ENCODE peak calls at places on chromosomes 6 and 20, in nine cellular contexts. One of them, this sample, is unnamed.

GRCh38 chr6:88605271-88605670 is 358.1 kb downstream of the RNGTT start:
- DNase-seq in lower lobe of right lung: no peak
- DNase-seq in adrenal gland: no peak
- DNase-seq in cardiac muscle cell: no peak
- DNase-seq in spleen: no peak
- DNase-seq in astrocyte: no peak
- DNase-seq in brain microvascular endothelial cell: no peak
- DNase-seq in left ventricle myocardium inferior: no peak
- DNase-seq in PC-3: no peak
- DNase-seq in this sample: no peak

GRCh38 chr6:163708459-163708858 is 293.9 kb downstream of the QKI start:
- DNase-seq in lower lobe of right lung: no peak
- DNase-seq in adrenal gland: no peak
- DNase-seq in cardiac muscle cell: no peak
- DNase-seq in spleen: no peak
- DNase-seq in astrocyte: no peak
- DNase-seq in brain microvascular endothelial cell: no peak
- DNase-seq in left ventricle myocardium inferior: peak; percentile 37
- DNase-seq in PC-3: no peak
- DNase-seq in this sample: no peak

GRCh38 chr6:165891320-165891719 is 228.3 kb upstream of the PDE10A start:
- DNase-seq in lower lobe of right lung: no peak
- DNase-seq in adrenal gland: no peak
- DNase-seq in cardiac muscle cell: no peak
- DNase-seq in spleen: no peak
- DNase-seq in astrocyte: no peak
- DNase-seq in brain microvascular endothelial cell: no peak
- DNase-seq in left ventricle myocardium inferior: no peak
- DNase-seq in PC-3: no peak
- DNase-seq in this sample: no peak

GRCh38 chr6:39062014-39062740 is 13.6 kb downstream of the GLP1R start:
- DNase-seq in lower lobe of right lung: no peak
- DNase-seq in adrenal gland: no peak
- DNase-seq in cardiac muscle cell: no peak
- DNase-seq in spleen: no peak
- DNase-seq in astrocyte: no peak
- DNase-seq in brain microvascular endothelial cell: no peak
- DNase-seq in left ventricle myocardium inferior: peak; percentile 38
- DNase-seq in PC-3: no peak
- DNase-seq in this sample: no peak

GRCh38 chr20:57205625-57206219 is 60.7 kb downstream of the BMP7 start:
- DNase-seq in lower lobe of right lung: no peak
- DNase-seq in adrenal gland: no peak
- DNase-seq in cardiac muscle cell: peak; percentile 21
- DNase-seq in spleen: no peak
- DNase-seq in astrocyte: peak; percentile 91
- DNase-seq in brain microvascular endothelial cell: peak; percentile 47
- DNase-seq in left ventricle myocardium inferior: no peak
- DNase-seq in PC-3: peak; percentile 95
- DNase-seq in this sample: no peak

GRCh38 chr6:15351631-15352030 is 105.8 kb downstream of the JARID2 start:
- DNase-seq in lower lobe of right lung: no peak
- DNase-seq in adrenal gland: peak; percentile 67
- DNase-seq in cardiac muscle cell: peak; percentile 86
- DNase-seq in spleen: no peak
- DNase-seq in astrocyte: peak; percentile 89
- DNase-seq in brain microvascular endothelial cell: peak; percentile 63
- DNase-seq in left ventricle myocardium inferior: peak; percentile 37
- DNase-seq in PC-3: peak; percentile 79
- DNase-seq in this sample: no peak

GRCh38 chr6:51472745-51473483 is 614.5 kb downstream of the PKHD1 start:
- DNase-seq in lower lobe of right lung: no peak
- DNase-seq in adrenal gland: no peak
- DNase-seq in cardiac muscle cell: no peak
- DNase-seq in spleen: no peak
- DNase-seq in astrocyte: no peak
- DNase-seq in brain microvascular endothelial cell: no peak
- DNase-seq in left ventricle myocardium inferior: no peak
- DNase-seq in PC-3: peak; percentile 95
- DNase-seq in this sample: no peak

GRCh38 chr6:89734526-89734925 is 85.1 kb downstream of the MDN1 start:
- DNase-seq in lower lobe of right lung: no peak
- DNase-seq in adrenal gland: no peak
- DNase-seq in cardiac muscle cell: no peak
- DNase-seq in spleen: no peak
- DNase-seq in astrocyte: peak; percentile 10
- DNase-seq in brain microvascular endothelial cell: peak; percentile 9
- DNase-seq in left ventricle myocardium inferior: no peak
- DNase-seq in PC-3: no peak
- DNase-seq in this sample: no peak

GRCh38 chr6:129748212-129748900 is 38.4 kb upstream of the ARHGAP18 start:
- DNase-seq in lower lobe of right lung: no peak
- DNase-seq in adrenal gland: peak; percentile 64
- DNase-seq in cardiac muscle cell: peak; percentile 65
- DNase-seq in spleen: peak; percentile 66
- DNase-seq in astrocyte: peak; percentile 30
- DNase-seq in brain microvascular endothelial cell: peak; percentile 47
- DNase-seq in left ventricle myocardium inferior: no peak
- DNase-seq in PC-3: peak; percentile 70
- DNase-seq in this sample: peak; percentile 85

GRCh38 chr6:28988536-28989415 is 16.3 kb downstream of the ZNF311 start:
- DNase-seq in lower lobe of right lung: peak; percentile 79
- DNase-seq in adrenal gland: peak; percentile 36
- DNase-seq in cardiac muscle cell: peak; percentile 86
- DNase-seq in spleen: peak; percentile 87
- DNase-seq in astrocyte: peak; percentile 38
- DNase-seq in brain microvascular endothelial cell: peak; percentile 66
- DNase-seq in left ventricle myocardium inferior: peak; percentile 36
- DNase-seq in PC-3: no peak
- DNase-seq in this sample: peak; percentile 50

GRCh38 chr6:154478021-154478651 is 32.3 kb downstream of the CNKSR3 start:
- DNase-seq in lower lobe of right lung: peak; percentile 79
- DNase-seq in adrenal gland: no peak
- DNase-seq in cardiac muscle cell: no peak
- DNase-seq in spleen: peak; percentile 63
- DNase-seq in astrocyte: no peak
- DNase-seq in brain microvascular endothelial cell: no peak
- DNase-seq in left ventricle myocardium inferior: no peak
- DNase-seq in PC-3: no peak
- DNase-seq in this sample: no peak

GRCh38 chr20:51969191-51969590 is 166.9 kb upstream of the SALL4 start:
- DNase-seq in lower lobe of right lung: no peak
- DNase-seq in adrenal gland: peak; percentile 27
- DNase-seq in cardiac muscle cell: no peak
- DNase-seq in spleen: no peak
- DNase-seq in astrocyte: no peak
- DNase-seq in brain microvascular endothelial cell: no peak
- DNase-seq in left ventricle myocardium inferior: no peak
- DNase-seq in PC-3: no peak
- DNase-seq in this sample: no peak

GRCh38 chr6:156618600-156619205 is 158.5 kb upstream of the ARID1B start:
- DNase-seq in lower lobe of right lung: no peak
- DNase-seq in adrenal gland: no peak
- DNase-seq in cardiac muscle cell: no peak
- DNase-seq in spleen: no peak
- DNase-seq in astrocyte: no peak
- DNase-seq in brain microvascular endothelial cell: no peak
- DNase-seq in left ventricle myocardium inferior: no peak
- DNase-seq in PC-3: no peak
- DNase-seq in this sample: no peak

GRCh38 chr6:143007626-143008025 is 53.1 kb upstream of the AIG1 start:
- DNase-seq in lower lobe of right lung: no peak
- DNase-seq in adrenal gland: no peak
- DNase-seq in cardiac muscle cell: peak; percentile 29
- DNase-seq in spleen: no peak
- DNase-seq in astrocyte: no peak
- DNase-seq in brain microvascular endothelial cell: no peak
- DNase-seq in left ventricle myocardium inferior: no peak
- DNase-seq in PC-3: no peak
- DNase-seq in this sample: no peak

GRCh38 chr20:16647875-16648597 is 74.8 kb upstream of the KIF16B start:
- DNase-seq in lower lobe of right lung: no peak
- DNase-seq in adrenal gland: no peak
- DNase-seq in cardiac muscle cell: no peak
- DNase-seq in spleen: no peak
- DNase-seq in astrocyte: no peak
- DNase-seq in brain microvascular endothelial cell: no peak
- DNase-seq in left ventricle myocardium inferior: no peak
- DNase-seq in PC-3: no peak
- DNase-seq in this sample: no peak

GRCh38 chr20:63411151-63411897 is 50.2 kb upstream of the CHRNA4 start:
- DNase-seq in lower lobe of right lung: no peak
- DNase-seq in adrenal gland: no peak
- DNase-seq in cardiac muscle cell: no peak
- DNase-seq in spleen: no peak
- DNase-seq in astrocyte: no peak
- DNase-seq in brain microvascular endothelial cell: no peak
- DNase-seq in left ventricle myocardium inferior: no peak
- DNase-seq in PC-3: no peak
- DNase-seq in this sample: no peak

GRCh38 chr6:141326426-141326825 is 806.3 kb upstream of the GJE1 start:
- DNase-seq in lower lobe of right lung: no peak
- DNase-seq in adrenal gland: no peak
- DNase-seq in cardiac muscle cell: peak; percentile 91
- DNase-seq in spleen: no peak
- DNase-seq in astrocyte: peak; percentile 100
- DNase-seq in brain microvascular endothelial cell: peak; percentile 100
- DNase-seq in left ventricle myocardium inferior: no peak
- DNase-seq in PC-3: peak; percentile 95
- DNase-seq in this sample: peak; percentile 19

GRCh38 chr6:3835055-3835731 is 14.0 kb upstream of the FAM50B start:
- DNase-seq in lower lobe of right lung: no peak
- DNase-seq in adrenal gland: peak; percentile 57
- DNase-seq in cardiac muscle cell: peak; percentile 59
- DNase-seq in spleen: no peak
- DNase-seq in astrocyte: no peak
- DNase-seq in brain microvascular endothelial cell: no peak
- DNase-seq in left ventricle myocardium inferior: no peak
- DNase-seq in PC-3: no peak
- DNase-seq in this sample: no peak

GRCh38 chr6:95244749-95245148 is 332.6 kb upstream of the MANEA start:
- DNase-seq in lower lobe of right lung: no peak
- DNase-seq in adrenal gland: no peak
- DNase-seq in cardiac muscle cell: peak; percentile 9
- DNase-seq in spleen: no peak
- DNase-seq in astrocyte: no peak
- DNase-seq in brain microvascular endothelial cell: no peak
- DNase-seq in left ventricle myocardium inferior: no peak
- DNase-seq in PC-3: peak; percentile 52
- DNase-seq in this sample: no peak
- H3K27ac ChIP-seq in lower lobe of right lung: no peak overlapping the region
- H3K27ac ChIP-seq in adrenal gland: no peak overlapping the region
- H3K27ac ChIP-seq in cardiac muscle cell: no peak overlapping the region
- H3K27ac ChIP-seq in spleen: no peak overlapping the region
- H3K27ac ChIP-seq in astrocyte: no peak overlapping the region
- H3K27ac ChIP-seq in brain microvascular endothelial cell: no peak overlapping the region
- H3K27ac ChIP-seq in left ventricle myocardium inferior: no peak overlapping the region
- H3K27ac ChIP-seq in PC-3: no peak overlapping the region
- H3K27ac ChIP-seq in this sample: no peak overlapping the region

GRCh38 chr6:158018851-158019361 is 37.2 kb downstream of the SYNJ2 start:
- DNase-seq in lower lobe of right lung: peak; percentile 31
- DNase-seq in adrenal gland: peak; percentile 71
- DNase-seq in cardiac muscle cell: peak; percentile 63
- DNase-seq in spleen: peak; percentile 67
- DNase-seq in astrocyte: peak; percentile 83
- DNase-seq in brain microvascular endothelial cell: peak; percentile 77
- DNase-seq in left ventricle myocardium inferior: peak; percentile 12
- DNase-seq in PC-3: no peak
- DNase-seq in this sample: no peak

GRCh38 chr6:158016571-158017383 is 35.1 kb downstream of the SYNJ2 start:
- DNase-seq in lower lobe of right lung: peak; percentile 35
- DNase-seq in adrenal gland: no peak
- DNase-seq in cardiac muscle cell: no peak
- DNase-seq in spleen: peak; percentile 47
- DNase-seq in astrocyte: peak; percentile 50
- DNase-seq in brain microvascular endothelial cell: no peak
- DNase-seq in left ventricle myocardium inferior: peak; percentile 11
- DNase-seq in PC-3: no peak
- DNase-seq in this sample: no peak

GRCh38 chr6:158018370-158018771 is 36.7 kb downstream of the SYNJ2 start:
- DNase-seq in lower lobe of right lung: no peak
- DNase-seq in adrenal gland: no peak
- DNase-seq in cardiac muscle cell: peak; percentile 76
- DNase-seq in spleen: no peak
- DNase-seq in astrocyte: peak; percentile 62
- DNase-seq in brain microvascular endothelial cell: no peak
- DNase-seq in left ventricle myocardium inferior: peak; percentile 7
- DNase-seq in PC-3: no peak
- DNase-seq in this sample: no peak

GRCh38 chr6:158019416-158019815 is 37.8 kb downstream of the SYNJ2 start:
- DNase-seq in lower lobe of right lung: peak; percentile 30
- DNase-seq in adrenal gland: no peak
- DNase-seq in cardiac muscle cell: no peak
- DNase-seq in spleen: peak; percentile 69
- DNase-seq in astrocyte: no peak
- DNase-seq in brain microvascular endothelial cell: no peak
- DNase-seq in left ventricle myocardium inferior: peak; percentile 8
- DNase-seq in PC-3: no peak
- DNase-seq in this sample: no peak

GRCh38 chr6:158017621-158018369 is 36.1 kb downstream of the SYNJ2 start:
- DNase-seq in lower lobe of right lung: peak; percentile 20
- DNase-seq in adrenal gland: no peak
- DNase-seq in cardiac muscle cell: no peak
- DNase-seq in spleen: peak; percentile 42
- DNase-seq in astrocyte: no peak
- DNase-seq in brain microvascular endothelial cell: no peak
- DNase-seq in left ventricle myocardium inferior: peak; percentile 12
- DNase-seq in PC-3: no peak
- DNase-seq in this sample: no peak
- H3K27ac ChIP-seq in lower lobe of right lung: no peak overlapping the region
- H3K27ac ChIP-seq in adrenal gland: peak overlapping the region; percentile 38
- H3K27ac ChIP-seq in cardiac muscle cell: no peak overlapping the region
- H3K27ac ChIP-seq in spleen: no peak overlapping the region
- H3K27ac ChIP-seq in astrocyte: peak overlapping the region; percentile 78
- H3K27ac ChIP-seq in brain microvascular endothelial cell: peak overlapping the region; percentile 82
- H3K27ac ChIP-seq in left ventricle myocardium inferior: peak overlapping the region; percentile 62
- H3K27ac ChIP-seq in PC-3: no peak overlapping the region
- H3K27ac ChIP-seq in this sample: no peak overlapping the region

GRCh38 chr6:134217110-134217509 is 100.8 kb downstream of the SGK1 start:
- DNase-seq in lower lobe of right lung: no peak
- DNase-seq in adrenal gland: no peak
- DNase-seq in cardiac muscle cell: no peak
- DNase-seq in spleen: no peak
- DNase-seq in astrocyte: peak; percentile 42
- DNase-seq in brain microvascular endothelial cell: peak; percentile 14
- DNase-seq in left ventricle myocardium inferior: no peak
- DNase-seq in PC-3: no peak
- DNase-seq in this sample: no peak
- H3K27ac ChIP-seq in lower lobe of right lung: peak overlapping the region; percentile 58
- H3K27ac ChIP-seq in adrenal gland: no peak overlapping the region
- H3K27ac ChIP-seq in cardiac muscle cell: no peak overlapping the region
- H3K27ac ChIP-seq in spleen: peak overlapping the region; percentile 83
- H3K27ac ChIP-seq in astrocyte: no peak overlapping the region
- H3K27ac ChIP-seq in brain microvascular endothelial cell: no peak overlapping the region
- H3K27ac ChIP-seq in left ventricle myocardium inferior: no peak overlapping the region
- H3K27ac ChIP-seq in PC-3: no peak overlapping the region
- H3K27ac ChIP-seq in this sample: no peak overlapping the region

DNA sequence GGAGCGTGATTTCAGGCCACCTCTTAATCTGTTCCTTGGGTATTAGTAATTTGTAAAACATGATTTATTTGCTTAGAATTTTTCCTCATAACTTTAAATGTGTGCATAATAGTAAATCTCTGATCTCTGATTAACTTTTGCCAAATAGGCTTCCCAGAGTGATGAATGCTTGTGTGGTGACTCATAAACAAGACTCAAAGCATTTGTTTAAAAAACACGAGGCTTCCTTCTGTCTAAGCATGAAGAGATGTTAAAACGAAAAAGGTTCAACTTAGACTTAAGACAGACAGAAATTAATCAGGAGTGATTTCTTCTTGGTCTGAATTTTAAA is 337.0 kb downstream of the CDH4 start:
- DNase-seq in lower lobe of right lung: no peak
- DNase-seq in adrenal gland: no peak
- DNase-seq in cardiac muscle cell: peak; percentile 62
- DNase-seq in spleen: no peak
- DNase-seq in astrocyte: peak; percentile 93
- DNase-seq in brain microvascular endothelial cell: no peak
- DNase-seq in left ventricle myocardium inferior: no peak
- DNase-seq in PC-3: peak; percentile 10
- DNase-seq in this sample: no peak
- H3K27ac ChIP-seq in lower lobe of right lung: no peak overlapping the region
- H3K27ac ChIP-seq in adrenal gland: no peak overlapping the region
- H3K27ac ChIP-seq in cardiac muscle cell: no peak overlapping the region
- H3K27ac ChIP-seq in spleen: no peak overlapping the region
- H3K27ac ChIP-seq in astrocyte: peak overlapping the region; percentile 83
- H3K27ac ChIP-seq in brain microvascular endothelial cell: no peak overlapping the region
- H3K27ac ChIP-seq in left ventricle myocardium inferior: no peak overlapping the region
- H3K27ac ChIP-seq in PC-3: no peak overlapping the region
- H3K27ac ChIP-seq in this sample: no peak overlapping the region

This sample was measured in CD4-positive, CD25-positive, alpha-beta regulatory T cell.